ENCODE peak calls at places on chromosomes 2 and 18, in six cellular contexts. F, N, L, B, I and M are unnamed samples.

GRCh38 chr2:36951030-36951518 is 15.3 kb downstream of the STRN start:
- DNase-seq in F (no peak), N (no peak), L (no peak), B (no peak), I (no peak), M (no peak)

GRCh38 chr2:63040586-63040985 is 10.0 kb upstream of the OTX1 start:
- DNase-seq in F (no peak), N (no peak), L (no peak), B (no peak), I (no peak), M (no peak)

GRCh38 chr18:65567372-65567771 is 183.4 kb upstream of the CDH7 start:
- DNase-seq in F (no peak), N (no peak), L (no peak), B (peak; percentile 14), I (no peak), M (no peak)

GRCh38 chr2:98461650-98462049 is 17.0 kb downstream of the INPP4A start:
- DNase-seq in F (no peak), N (no peak), L (peak; percentile 27), B (no peak), I (no peak), M (no peak)

GRCh38 chr18:8298186-8298585 is 311.1 kb upstream of the RAB12 start:
- DNase-seq in F (no peak), N (no peak), L (no peak), B (no peak), I (no peak), M (no peak)

GRCh38 chr2:201909961-201910361 is 103.6 kb downstream of the CDK15 start:
- DNase-seq in F (no peak), N (peak; percentile 61), L (no peak), B (peak; percentile 87), I (no peak), M (no peak)

GRCh38 chr2:55618025-55618648 is 715 bp upstream of the PPP4R3B start:
- DNase-seq in F (no peak), N (peak; percentile 26), L (no peak), B (peak; percentile 52), I (no peak), M (no peak)

GRCh38 chr2:55137024-55137958 is 87.0 kb upstream of the RTN4 start:
- DNase-seq in F (no peak), N (no peak), L (no peak), B (no peak), I (no peak), M (no peak)

GRCh38 chr2:185456517-185456916 is 282.1 kb upstream of the FSIP2 start:
- DNase-seq in F (no peak), N (peak; percentile 76), L (no peak), B (peak; percentile 50), I (no peak), M (no peak)

GRCh38 chr2:207913772-207914358 is 111.5 kb downstream of the PLEKHM3 start:
- DNase-seq in F (no peak), N (no peak), L (no peak), B (no peak), I (no peak), M (no peak)

GRCh38 chr2:100799701-100800100 is 20.2 kb upstream of the NPAS2 start:
- DNase-seq in F (no peak), N (no peak), L (no peak), B (no peak), I (no peak), M (no peak)

GRCh38 chr2:190843874-190844699 is 36.5 kb upstream of the GLS start:
- DNase-seq in F (no peak), N (peak; percentile 34), L (no peak), B (peak; percentile 58), I (no peak), M (no peak)

GRCh38 chr2:55311444-55311870 is 42.4 kb upstream of the MTIF2 start:
- DNase-seq in F (no peak), N (peak; percentile 22), L (no peak), B (peak; percentile 69), I (no peak), M (no peak)

GRCh38 chr2:222404126-222404891 is 20.0 kb upstream of the SGPP2 start:
- DNase-seq in F (no peak), N (no peak), L (no peak), B (no peak), I (no peak), M (no peak)

GRCh38 chr2:127058656-127059252 is 48.2 kb downstream of the BIN1 start:
- DNase-seq in F (no peak), N (no peak), L (no peak), B (no peak), I (no peak), M (no peak)

GRCh38 chr2:9336534-9337354 is 86.6 kb downstream of the ITGB1BP1 start:
- DNase-seq in F (peak; percentile 86), N (peak; percentile 92), L (peak; percentile 92), B (peak; percentile 91), I (peak; percentile 79), M (no peak)

GRCh38 chr2:195105581-195105980 is 551.4 kb upstream of the SLC39A10 start:
- DNase-seq in F (no peak), N (no peak), L (no peak), B (no peak), I (no peak), M (no peak)

GRCh38 chr2:64331430-64331700 is 122.6 kb upstream of the LGALSL start:
- DNase-seq in F (no peak), N (no peak), L (no peak), B (no peak), I (no peak), M (no peak)

GRCh38 chr2:235669983-235670962 is 176.4 kb downstream of the AGAP1 start:
- DNase-seq in F (peak; percentile 46), N (peak; percentile 78), L (peak; percentile 83), B (peak; percentile 76), I (peak; percentile 80), M (no peak)

GRCh38 chr18:2900742-2901404 is 54.1 kb downstream of the EMILIN2 start:
- DNase-seq in F (no peak), N (no peak), L (no peak), B (no peak), I (peak; percentile 32), M (no peak)

GRCh38 chr2:27494944-27495554 is at the start of gene FNDC4:
- DNase-seq in F (no peak), N (no peak), L (no peak), B (peak; percentile 18), I (peak; percentile 63), M (no peak)

GRCh38 chr2:142675398-142675797 is 202.1 kb upstream of the KYNU start:
- DNase-seq in F (no peak), N (peak; percentile 5), L (no peak), B (no peak), I (no peak), M (no peak)

GRCh38 chr2:20467789-20468548 is 21.1 kb downstream of the RHOB start:
- DNase-seq in F (no peak), N (no peak), L (peak; percentile 24), B (no peak), I (peak; percentile 17), M (no peak)

GRCh38 chr2:236670235-236670620 is 100.6 kb downstream of the ACKR3 start:
- DNase-seq in F (no peak), N (no peak), L (peak; percentile 26), B (no peak), I (peak; percentile 60), M (no peak)

GRCh38 chr2:147356157-147356556 is 488.7 kb upstream of the ACVR2A start:
- DNase-seq in F (no peak), N (no peak), L (no peak), B (no peak), I (no peak), M (no peak)

GRCh38 chr2:18752022-18752493 is 162.7 kb upstream of the NT5C1B start:
- DNase-seq in F (no peak), N (peak; percentile 37), L (no peak), B (peak; percentile 95), I (peak; percentile 61), M (no peak)

GRCh38 chr2:167844714-167845530 is 402.5 kb downstream of the STK39 start:
- DNase-seq in F (peak; percentile 73), N (no peak), L (no peak), B (no peak), I (no peak), M (no peak)

GRCh38 chr2:143451622-143452021 is 322.4 kb downstream of the ARHGAP15 start:
- DNase-seq in F (no peak), N (peak; percentile 72), L (no peak), B (peak; percentile 75), I (no peak), M (no peak)

GRCh38 chr2:106701134-106701994 is 184.6 kb downstream of the ST6GAL2 start:
- DNase-seq in F (peak; percentile 3), N (no peak), L (no peak), B (no peak), I (no peak), M (no peak)

GRCh38 chr2:177545143-177545542 is 152.6 kb downstream of the AGPS start:
- DNase-seq in F (no peak), N (no peak), L (no peak), B (no peak), I (no peak), M (no peak)